ENCODE peak calls at places on chromosomes 11 and 22, in nine cellular contexts. V, E, Z, B, M, Q, L, P and F are unnamed samples.

GRCh38 chr11:20276661-20277000 is 86.9 kb upstream of the HTATIP2 start:
- DNase-seq in V (no peak), E (no peak), Z (no peak), B (peak; percentile 75), M (no peak), Q (no peak), L (peak; percentile 85), P (no peak), F (no peak)

GRCh38 chr11:35138949-35139881 is at the start of gene CD44:
- DNase-seq in V (peak; percentile 69), E (peak; percentile 88), Z (peak; percentile 70), B (peak; percentile 59), M (peak; percentile 64), Q (no peak), L (peak; percentile 89), P (peak; percentile 76), F (peak; percentile 96)

GRCh38 chr11:93741882-93742226 is 382 bp downstream of the C11orf54 start:
- DNase-seq in V (no peak), E (no peak), Z (no peak), B (peak; percentile 41), M (no peak), Q (no peak), L (peak; percentile 84), P (no peak), F (no peak)

GRCh38 chr11:112795142-112795815 is 165.9 kb upstream of the NCAM1 start:
- DNase-seq in V (no peak), E (no peak), Z (peak; percentile 10), B (peak; percentile 40), M (peak; percentile 4), Q (no peak), L (peak; percentile 63), P (no peak), F (no peak)

GRCh38 chr22:38317995-38318715 is 922 bp upstream of the CSNK1E start:
- DNase-seq in V (no peak), E (peak; percentile 95), Z (no peak), B (peak; percentile 34), M (no peak), Q (peak; percentile 95), L (peak; percentile 95), P (no peak), F (no peak)

GRCh38 chr22:30219049-30219448 is 27.5 kb downstream of the LIF start:
- DNase-seq in V (no peak), E (no peak), Z (no peak), B (no peak), M (no peak), Q (no peak), L (peak; percentile 49), P (no peak), F (no peak)

GRCh38 chr22:32352681-32353080 is 5.0 kb upstream of the RFPL3 start:
- DNase-seq in V (peak; percentile 8), E (no peak), Z (no peak), B (no peak), M (no peak), Q (no peak), L (no peak), P (no peak), F (no peak)

GRCh38 chr22:35220221-35220620 is 37.1 kb upstream of the HMGXB4 start:
- DNase-seq in V (no peak), E (no peak), Z (no peak), B (no peak), M (no peak), Q (no peak), L (no peak), P (no peak), F (no peak)

GRCh38 chr22:35409783-35410662 is 10.1 kb downstream of the MCM5 start:
- DNase-seq in V (peak; percentile 71), E (peak; percentile 63), Z (no peak), B (no peak), M (no peak), Q (no peak), L (no peak), P (no peak), F (no peak)

GRCh38 chr11:118065375-118065774 is 11.5 kb upstream of the TMPRSS4 start:
- DNase-seq in V (no peak), E (no peak), Z (no peak), B (no peak), M (no peak), Q (no peak), L (no peak), P (no peak), F (no peak)

GRCh38 chr11:44632466-44633123 is 67.1 kb downstream of the CD82 start:
- DNase-seq in V (peak; percentile 12), E (peak; percentile 58), Z (peak; percentile 49), B (peak; percentile 64), M (peak; percentile 33), Q (no peak), L (peak; percentile 60), P (no peak), F (peak; percentile 89)

GRCh38 chr22:48639896-48640732 is 1187.6 kb downstream of the BRD1 start:
- DNase-seq in V (no peak), E (no peak), Z (no peak), B (no peak), M (no peak), Q (no peak), L (no peak), P (no peak), F (no peak)

GRCh38 chr22:32795214-32795596 is 6.3 kb upstream of the TIMP3 start:
- DNase-seq in V (no peak), E (no peak), Z (no peak), B (no peak), M (no peak), Q (no peak), L (no peak), P (no peak), F (no peak)

GRCh38 chr11:58742981-58743880 is 11.5 kb upstream of the GLYAT start:
- DNase-seq in V (no peak), E (no peak), Z (no peak), B (no peak), M (no peak), Q (no peak), L (no peak), P (no peak), F (no peak)

GRCh38 chr22:26322179-26322905 is 106.7 kb upstream of the ASPHD2 start:
- DNase-seq in V (no peak), E (no peak), Z (no peak), B (no peak), M (no peak), Q (peak; percentile 93), L (peak; percentile 87), P (no peak), F (no peak)

GRCh38 chr11:71332046-71332445 is 79.7 kb upstream of the SHANK2 start:
- DNase-seq in V (no peak), E (no peak), Z (no peak), B (no peak), M (no peak), Q (no peak), L (no peak), P (no peak), F (no peak)

GRCh38 chr11:132095230-132096165 is 725.1 kb downstream of the NTM start:
- DNase-seq in V (no peak), E (no peak), Z (no peak), B (no peak), M (no peak), Q (no peak), L (no peak), P (no peak), F (no peak)

GRCh38 chr11:68903631-68904457 is at the start of the genes IGHMBP2 and MRPL21:
- DNase-seq in V (peak; percentile 92), E (peak; percentile 88), Z (peak; percentile 84), B (peak; percentile 94), M (peak; percentile 82), Q (peak; percentile 46), L (peak; percentile 86), P (peak; percentile 76), F (no peak)

GRCh38 chr11:102763440-102763839 is 17.0 kb downstream of the MMP10 start:
- DNase-seq in V (no peak), E (no peak), Z (no peak), B (no peak), M (no peak), Q (peak; percentile 87), L (peak; percentile 88), P (no peak), F (no peak)

GRCh38 chr11:11036185-11037161 is 178.6 kb upstream of the ZBED5 start:
- DNase-seq in V (no peak), E (no peak), Z (no peak), B (peak; percentile 86), M (no peak), Q (peak; percentile 62), L (peak; percentile 79), P (peak; percentile 10), F (no peak)

GRCh38 chr11:94675239-94675638 is 92.9 kb upstream of the AMOTL1 start:
- DNase-seq in V (no peak), E (no peak), Z (no peak), B (no peak), M (no peak), Q (peak; percentile 92), L (peak; percentile 10), P (no peak), F (peak; percentile 66)

GRCh38 chr11:128814856-128815705 is 52.0 kb downstream of the KCNJ1 start:
- DNase-seq in V (no peak), E (peak; percentile 74), Z (no peak), B (peak; percentile 94), M (no peak), Q (peak; percentile 40), L (peak; percentile 31), P (no peak), F (no peak)

GRCh38 chr11:2208691-2209369 is 37.2 kb upstream of the TH start:
- DNase-seq in V (peak; percentile 8), E (peak; percentile 26), Z (no peak), B (peak; percentile 32), M (no peak), Q (no peak), L (peak; percentile 55), P (no peak), F (no peak)

GRCh38 chr11:69380451-69380901 is 86.5 kb downstream of the MYEOV start:
- DNase-seq in V (no peak), E (no peak), Z (no peak), B (no peak), M (no peak), Q (no peak), L (no peak), P (no peak), F (no peak)

GRCh38 chr11:11268706-11269105 is 84.3 kb downstream of the CSNK2A3 start:
- DNase-seq in V (no peak), E (no peak), Z (no peak), B (no peak), M (no peak), Q (no peak), L (no peak), P (no peak), F (no peak)

GRCh38 chr22:24302591-24302990 is 32.0 kb downstream of the SPECC1L start:
- DNase-seq in V (no peak), E (no peak), Z (no peak), B (no peak), M (no peak), Q (no peak), L (no peak), P (no peak), F (no peak)

GRCh38 chr11:94171693-94172440 is 43.2 kb downstream of the PANX1 start:
- DNase-seq in V (no peak), E (no peak), Z (peak; percentile 53), B (peak; percentile 79), M (peak; percentile 45), Q (no peak), L (no peak), P (peak; percentile 18), F (peak; percentile 81)

GRCh38 chr11:114308689-114309089 is 12.5 kb downstream of the NNMT start:
- DNase-seq in V (no peak), E (peak; percentile 76), Z (no peak), B (no peak), M (no peak), Q (no peak), L (peak; percentile 49), P (no peak), F (peak; percentile 89)

GRCh38 chr11:123519055-123519796 is 89.2 kb downstream of the GRAMD1B start:
- DNase-seq in V (no peak), E (no peak), Z (no peak), B (no peak), M (no peak), Q (no peak), L (peak; percentile 38), P (no peak), F (no peak)

GRCh38 chr11:68890490-68891231 is 13.0 kb downstream of the MRPL21 start:
- DNase-seq in V (no peak), E (peak; percentile 94), Z (no peak), B (no peak), M (no peak), Q (no peak), L (no peak), P (no peak), F (peak; percentile 93)

GRCh38 chr11:46273511-46274205 is 3.8 kb upstream of the CREB3L1 start:
- DNase-seq in V (no peak), E (no peak), Z (no peak), B (no peak), M (no peak), Q (no peak), L (no peak), P (no peak), F (no peak)